ENCODE peak calls at places on chromosomes 13 and 19, in nine cellular contexts. E is skeletal muscle cell, P is gastrocnemius medialis, F is cardiac fibroblast, L is ovary, J is K562, U is DND-41, H is GM23248, R is MM.1S. V is an unnamed sample.

GRCh38 chr19:3450796-3451411 is 29.4 kb downstream of the SMIM24 start:
- DNase-seq in U (no peak), R (peak; percentile 30), F (peak; percentile 99), J (no peak), H (peak; percentile 99), L (peak; percentile 76), P (peak; percentile 93), E (peak; percentile 99), V (no peak)

GRCh38 chr13:32676242-32676641 is 90.0 kb downstream of the PDS5B start:
- DNase-seq in U (no peak), E (no peak), P (no peak), L (no peak), R (no peak), H (peak; percentile 47), F (no peak), J (no peak), V (no peak)

GRCh38 chr13:50124536-50125305 is 109.5 kb downstream of the KCNRG start:
- DNase-seq in E (no peak), L (peak; percentile 98), R (peak; percentile 84), P (no peak), F (peak; percentile 98), J (peak; percentile 96), H (peak; percentile 74), U (no peak), V (peak; percentile 94)

GRCh38 chr13:35804901-35805300 is 326.3 kb downstream of the DCLK1 start:
- DNase-seq in L (no peak), P (no peak), F (no peak), E (no peak), U (no peak), J (no peak), H (peak; percentile 57), R (no peak), V (no peak)

GRCh38 chr19:51441410-51442390 is 16.6 kb downstream of the SIGLEC8 start:
- DNase-seq in J (peak; percentile 52), E (no peak), U (peak; percentile 73), R (no peak), H (no peak), F (no peak), L (no peak), P (no peak), V (peak; percentile 86)

GRCh38 chr19:6644796-6645195 is 25.2 kb downstream of the TNFSF14 start:
- DNase-seq in L (no peak), E (no peak), P (no peak), H (no peak), F (no peak), J (no peak), R (no peak), U (no peak), V (no peak)

GRCh38 chr19:48419158-48419920 is 25.9 kb downstream of the GRIN2D start:
- DNase-seq in H (peak; percentile 67), P (peak; percentile 44), R (peak; percentile 79), U (peak; percentile 67), F (peak; percentile 39), L (peak; percentile 42), J (peak; percentile 70), E (no peak), V (peak; percentile 72)

GRCh38 chr13:80029170-80029569 is 311.8 kb downstream of the SPRY2 start:
- DNase-seq in U (no peak), L (no peak), R (no peak), H (no peak), E (no peak), P (no peak), F (no peak), J (no peak), V (no peak)

GRCh38 chr19:58380037-58380735 is 644 bp downstream of the ZNF837 start:
- DNase-seq in E (no peak), H (peak; percentile 55), F (no peak), R (no peak), J (no peak), U (no peak), L (no peak), P (no peak), V (no peak)

GRCh38 chr13:67736646-67737420 is 506.7 kb upstream of the PCDH9 start:
- DNase-seq in U (no peak), F (peak; percentile 42), P (no peak), H (peak; percentile 35), E (peak; percentile 89), R (no peak), L (no peak), J (no peak), V (no peak)

GRCh38 chr19:7657047-7657779 is 11.6 kb upstream of the RETN start:
- DNase-seq in P (no peak), U (peak; percentile 33), H (peak; percentile 54), E (no peak), J (no peak), L (no peak), F (peak; percentile 21), R (no peak), V (no peak)

GRCh38 chr13:42615691-42616090 is 41.7 kb downstream of the TNFSF11 start:
- DNase-seq in R (no peak), F (peak; percentile 18), P (no peak), L (no peak), J (no peak), U (no peak), E (no peak), H (no peak), V (no peak)

GRCh38 chr13:46668302-46668720 is 115.3 kb downstream of the LRCH1 start:
- DNase-seq in U (no peak), L (no peak), H (peak; percentile 91), P (peak; percentile 16), R (no peak), E (peak; percentile 78), F (peak; percentile 93), J (no peak), V (no peak)

GRCh38 chr13:68927387-68928026 is 1180.1 kb upstream of the ATXN8OS start:
- DNase-seq in J (no peak), P (no peak), E (peak; percentile 2), U (no peak), L (no peak), R (peak; percentile 16), H (no peak), F (no peak), V (no peak)

DNA sequence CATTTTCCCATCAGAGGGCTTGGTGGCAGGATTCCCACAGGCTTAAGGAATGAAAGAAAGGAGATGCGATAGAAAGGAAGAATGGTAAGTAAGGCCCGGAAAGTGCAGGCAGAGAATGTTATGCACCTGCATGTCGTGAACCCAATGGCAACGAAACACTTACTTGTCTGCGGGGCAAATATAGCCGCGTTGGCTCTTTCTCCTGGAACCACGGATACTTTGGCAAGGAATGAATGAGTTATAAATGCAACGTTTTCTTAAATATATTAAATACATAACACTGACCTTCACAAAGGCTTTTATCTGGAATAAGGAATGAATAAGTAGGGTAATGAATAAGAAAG is 192.1 kb downstream of the KATNAL1 start:
- DNase-seq in P (no peak), R (no peak), H (no peak), E (no peak), L (no peak), U (no peak), J (no peak), F (no peak), V (no peak)
- H3K4me3 ChIP-seq in P (peak overlapping the region; percentile 44), R (peak overlapping the region; percentile 49), H (peak overlapping the region; percentile 76), E (peak overlapping the region; percentile 47), L (peak overlapping the region; percentile 54), U (peak overlapping the region; percentile 15), J (peak overlapping the region; percentile 51), F (peak overlapping the region; percentile 35), V (peak overlapping the region; percentile 51)

DNA sequence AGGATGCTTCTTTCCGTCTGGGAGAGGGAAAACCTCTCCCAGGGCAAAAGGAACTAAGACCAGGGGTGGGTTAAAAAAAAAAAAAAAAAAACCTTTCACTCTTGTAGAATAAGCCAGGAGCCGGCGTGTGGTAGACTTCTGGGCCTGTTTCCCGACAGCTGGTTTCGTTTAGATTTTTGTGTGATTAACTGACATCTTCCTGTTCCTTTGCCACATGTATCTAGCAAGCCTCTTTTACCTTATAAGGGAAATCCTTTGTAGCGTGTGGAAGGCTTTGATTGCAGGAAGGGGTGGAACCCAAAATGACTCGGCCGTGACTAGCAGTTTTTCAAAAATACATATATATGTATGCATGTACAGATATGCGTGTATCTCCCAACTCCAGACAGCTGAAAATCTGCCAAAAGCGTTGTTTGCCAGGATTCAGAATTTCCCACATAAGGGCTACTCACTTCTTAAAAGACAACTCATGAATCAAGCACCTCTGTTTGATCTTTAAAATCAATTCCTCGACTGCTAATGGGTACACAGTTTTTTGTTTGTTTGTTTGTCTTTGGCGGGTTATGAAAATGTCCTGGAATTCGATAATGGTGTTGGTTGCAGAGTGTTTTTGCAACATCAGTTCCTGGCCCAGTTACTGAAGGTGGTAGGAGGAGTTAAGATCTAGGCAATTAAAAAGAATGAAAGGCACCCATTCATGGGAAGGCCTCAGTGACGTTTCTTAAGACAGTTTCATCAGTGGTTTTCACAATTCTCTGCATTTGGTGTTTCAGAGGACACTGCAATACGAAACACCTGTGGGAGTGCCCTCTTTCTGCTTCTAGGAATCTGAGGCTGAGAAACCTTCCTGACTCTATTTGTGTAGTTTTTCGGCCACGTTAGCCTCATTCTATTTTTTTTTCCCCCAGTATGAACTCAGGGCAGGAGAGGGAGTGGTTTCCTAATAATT is 2.7 kb downstream of the TPM4 start:
- DNase-seq in L (peak; percentile 80), E (peak; percentile 89), P (peak; percentile 67), F (peak; percentile 98), J (peak; percentile 86), U (peak; percentile 88), R (peak; percentile 96), H (peak; percentile 97), V (peak; percentile 98)
- H3K4me3 ChIP-seq in L (peak overlapping the region; percentile 54), E (peak overlapping the region; percentile 77), P (peak overlapping the region; percentile 52), F (peak overlapping the region; percentile 59), J (peak overlapping the region; percentile 81), U (peak overlapping the region; percentile 95), R (peak overlapping the region; percentile 99), H (peak overlapping the region; percentile 97), V (peak overlapping the region; percentile 99)

GRCh38 chr13:94139393-94139995 is 340.0 kb downstream of the DCT start:
- DNase-seq in R (no peak), E (peak; percentile 6), H (no peak), U (no peak), F (no peak), L (no peak), P (no peak), J (no peak), V (no peak)
- H3K4me3 ChIP-seq in R (no peak overlapping the region), E (no peak overlapping the region), H (no peak overlapping the region), U (no peak overlapping the region), F (no peak overlapping the region), L (no peak overlapping the region), P (no peak overlapping the region), J (no peak overlapping the region), V (no peak overlapping the region)

GRCh38 chr19:15251010-15251748 is 18.9 kb upstream of the EPHX3 start:
- DNase-seq in E (peak; percentile 86), H (peak; percentile 81), U (no peak), R (no peak), L (peak; percentile 37), J (no peak), F (peak; percentile 84), P (peak; percentile 57), V (no peak)

GRCh38 chr19:15251749-15252397 is 19.6 kb upstream of the EPHX3 start:
- DNase-seq in J (peak; percentile 38), P (peak; percentile 95), H (peak; percentile 97), R (no peak), E (peak; percentile 95), F (peak; percentile 99), L (peak; percentile 92), U (no peak), V (no peak)

GRCh38 chr19:15249560-15249874 is 17.3 kb upstream of the EPHX3 start:
- DNase-seq in J (no peak), P (no peak), E (no peak), L (no peak), U (no peak), R (no peak), H (no peak), F (no peak), V (no peak)

GRCh38 chr19:15249912-15250634 is 17.8 kb upstream of the EPHX3 start:
- DNase-seq in L (peak; percentile 62), R (no peak), J (no peak), P (peak; percentile 55), U (no peak), E (peak; percentile 91), F (peak; percentile 96), H (peak; percentile 97), V (no peak)

GRCh38 chr19:15250635-15250993 is 18.4 kb upstream of the EPHX3 start:
- DNase-seq in F (no peak), P (peak; percentile 52), U (no peak), R (no peak), L (no peak), H (no peak), J (no peak), E (no peak), V (no peak)
- H3K4me3 ChIP-seq in F (no peak overlapping the region), P (no peak overlapping the region), U (no peak overlapping the region), R (no peak overlapping the region), L (no peak overlapping the region), H (peak overlapping the region; percentile 32), J (no peak overlapping the region), E (no peak overlapping the region), V (no peak overlapping the region)

V was measured in Jurkat, Clone E6-1.